ENCODE peak calls at places on chromosomes 12 and 14, in five cellular contexts. One of them, this sample, is unnamed.

GRCh38 chr12:125104978-125105377 is 39.7 kb downstream of the AACS start:
- DNase-seq in IMR-90: no peak
- DNase-seq in body of pancreas: no peak
- DNase-seq in stomach: no peak
- DNase-seq in gastrocnemius medialis: no peak
- DNase-seq in this sample: no peak

GRCh38 chr14:90726656-90727055 is 89.6 kb downstream of the TTC7B start:
- DNase-seq in IMR-90: peak; percentile 37
- DNase-seq in gastrocnemius medialis: peak; percentile 78
- DNase-seq in stomach: peak; percentile 35
- DNase-seq in body of pancreas: peak; percentile 46
- DNase-seq in this sample: no peak

GRCh38 chr12:20436367-20436766 is 68.0 kb downstream of the PDE3A start:
- DNase-seq in IMR-90: peak; percentile 19
- DNase-seq in gastrocnemius medialis: no peak
- DNase-seq in stomach: no peak
- DNase-seq in body of pancreas: no peak
- DNase-seq in this sample: no peak

GRCh38 chr12:130819681-130820080 is 19.4 kb downstream of the STX2 start:
- DNase-seq in IMR-90: no peak
- DNase-seq in stomach: no peak
- DNase-seq in body of pancreas: no peak
- DNase-seq in gastrocnemius medialis: no peak
- DNase-seq in this sample: no peak

GRCh38 chr12:2797721-2798418 is 3.1 kb downstream of the FKBP4 start:
- DNase-seq in gastrocnemius medialis: no peak
- DNase-seq in IMR-90: no peak
- DNase-seq in body of pancreas: peak; percentile 68
- DNase-seq in stomach: peak; percentile 88
- DNase-seq in this sample: no peak

GRCh38 chr12:125742413-125742812 is 677.2 kb downstream of the AACS start:
- DNase-seq in body of pancreas: no peak
- DNase-seq in gastrocnemius medialis: no peak
- DNase-seq in stomach: no peak
- DNase-seq in IMR-90: no peak
- DNase-seq in this sample: no peak

GRCh38 chr12:111084605-111085004 is 164.2 kb upstream of the MYL2 start:
- DNase-seq in gastrocnemius medialis: no peak
- DNase-seq in stomach: no peak
- DNase-seq in IMR-90: no peak
- DNase-seq in body of pancreas: no peak
- DNase-seq in this sample: no peak

GRCh38 chr12:91133871-91134270 is 22.6 kb upstream of the LUM start:
- DNase-seq in body of pancreas: no peak
- DNase-seq in gastrocnemius medialis: no peak
- DNase-seq in stomach: no peak
- DNase-seq in IMR-90: peak; percentile 91
- DNase-seq in this sample: no peak

GRCh38 chr12:55718020-55718419 is 2.2 kb upstream of the RDH5 start:
- DNase-seq in IMR-90: no peak
- DNase-seq in gastrocnemius medialis: no peak
- DNase-seq in stomach: no peak
- DNase-seq in body of pancreas: no peak
- DNase-seq in this sample: no peak

GRCh38 chr14:72701610-72702009 is 192.3 kb downstream of the DPF3 start:
- DNase-seq in body of pancreas: no peak
- DNase-seq in gastrocnemius medialis: peak; percentile 15
- DNase-seq in stomach: no peak
- DNase-seq in IMR-90: peak; percentile 25
- DNase-seq in this sample: no peak

DNA sequence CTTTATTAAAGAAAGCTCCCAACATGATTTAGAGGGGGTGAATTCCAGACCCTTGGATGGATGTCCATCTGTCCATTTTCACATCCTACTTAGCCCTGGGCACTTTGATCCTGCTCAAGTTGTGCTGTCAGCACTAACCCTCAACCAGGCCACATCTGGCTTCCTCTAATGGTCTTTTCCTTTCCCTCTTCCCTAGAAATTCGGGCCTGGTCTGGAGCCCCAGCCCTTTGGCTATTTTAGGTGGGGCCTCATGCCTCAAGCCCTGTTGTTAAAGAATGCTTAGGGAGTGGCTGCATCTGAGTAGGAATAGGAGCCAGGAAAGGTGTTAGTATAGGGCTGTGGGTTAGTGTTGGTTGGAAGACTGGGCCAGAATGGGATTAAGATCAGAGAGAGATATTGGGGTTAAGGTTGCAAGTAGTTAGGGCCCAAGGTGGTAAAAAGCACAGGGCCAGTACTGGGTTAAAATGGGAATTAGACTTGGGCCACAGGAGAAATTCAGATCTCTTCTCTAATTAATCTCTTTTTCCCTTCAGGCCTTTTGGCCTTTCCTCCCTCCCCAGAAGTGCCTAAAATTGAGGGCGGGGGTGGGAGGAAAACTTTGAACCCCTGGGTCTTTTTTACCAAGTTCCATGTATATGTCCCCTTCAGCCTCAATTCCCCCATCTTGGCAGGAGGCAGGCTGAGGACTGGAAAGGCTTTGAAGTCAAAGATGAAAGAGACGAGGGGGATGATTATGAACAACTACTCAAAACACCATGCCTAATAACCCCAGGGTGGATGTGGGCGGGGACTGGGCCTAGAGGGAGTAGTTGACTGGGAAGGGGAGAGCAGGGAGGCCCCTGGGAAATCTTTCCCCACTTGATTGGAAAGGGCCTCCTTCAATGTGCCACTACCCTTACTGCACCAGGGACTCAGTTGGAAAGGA is 3.9 kb upstream of the ZNF385A start:
- DNase-seq in stomach: no peak
- DNase-seq in gastrocnemius medialis: no peak
- DNase-seq in IMR-90: no peak
- DNase-seq in body of pancreas: no peak
- DNase-seq in this sample: no peak
- H3K4me3 ChIP-seq in stomach: no peak overlapping the region
- H3K4me3 ChIP-seq in gastrocnemius medialis: no peak overlapping the region
- H3K4me3 ChIP-seq in IMR-90: no peak overlapping the region
- H3K4me3 ChIP-seq in body of pancreas: no peak overlapping the region
- H3K4me3 ChIP-seq in this sample: no peak overlapping the region

DNA sequence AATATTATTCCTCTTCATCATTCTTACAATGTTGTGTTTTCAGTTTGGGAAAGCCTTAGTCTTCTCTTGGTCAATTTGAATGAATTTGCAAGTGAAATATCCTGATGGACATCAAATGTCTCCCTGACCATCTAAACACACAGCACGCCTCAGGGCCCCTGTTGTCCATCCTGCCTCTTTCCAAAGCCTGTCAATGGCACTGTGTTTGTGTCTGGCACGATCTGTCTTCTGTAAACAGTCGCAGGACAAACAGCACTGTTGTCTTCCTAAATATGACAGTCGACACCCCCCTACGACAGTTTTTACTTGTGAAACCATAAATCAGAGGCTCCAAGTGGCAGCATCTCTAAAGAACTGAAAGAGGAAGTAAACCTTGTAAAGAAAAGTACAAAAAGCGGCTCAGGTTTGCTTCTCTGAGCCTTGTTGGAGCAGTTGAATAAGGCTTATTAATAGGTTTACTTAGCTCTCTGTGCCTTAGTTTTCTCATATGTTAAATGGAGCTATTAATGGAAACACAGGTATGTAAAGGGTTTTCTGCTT is 285.8 kb downstream of the NRXN3 start:
- DNase-seq in IMR-90: no peak
- DNase-seq in stomach: no peak
- DNase-seq in body of pancreas: no peak
- DNase-seq in gastrocnemius medialis: no peak
- DNase-seq in this sample: no peak
- H3K4me1 ChIP-seq in IMR-90: no peaks in the 10 kb centered on the region
- H3K4me1 ChIP-seq in stomach: no peaks in the 10 kb centered on the region
- H3K4me1 ChIP-seq in body of pancreas: no peaks in the 10 kb centered on the region
- H3K4me1 ChIP-seq in gastrocnemius medialis: no peaks in the 10 kb centered on the region
- H3K4me1 ChIP-seq in this sample: no peaks in the 10 kb centered on the region

GRCh38 chr14:103522649-103523582 is at the start of gene CKB:
- DNase-seq in IMR-90: peak; percentile 45
- DNase-seq in body of pancreas: peak; percentile 62
- DNase-seq in stomach: peak; percentile 79
- DNase-seq in gastrocnemius medialis: no peak
- DNase-seq in this sample: no peak
- TF ChIP-seq POLR2A in IMR-90: peak; percentile 88
- TF ChIP-seq POLR2A in body of pancreas: no peak
- TF ChIP-seq POLR2A in stomach: no peak
- TF ChIP-seq POLR2A in gastrocnemius medialis: peak; percentile 79
- TF ChIP-seq POLR2A in this sample: peak; percentile 81

DNA sequence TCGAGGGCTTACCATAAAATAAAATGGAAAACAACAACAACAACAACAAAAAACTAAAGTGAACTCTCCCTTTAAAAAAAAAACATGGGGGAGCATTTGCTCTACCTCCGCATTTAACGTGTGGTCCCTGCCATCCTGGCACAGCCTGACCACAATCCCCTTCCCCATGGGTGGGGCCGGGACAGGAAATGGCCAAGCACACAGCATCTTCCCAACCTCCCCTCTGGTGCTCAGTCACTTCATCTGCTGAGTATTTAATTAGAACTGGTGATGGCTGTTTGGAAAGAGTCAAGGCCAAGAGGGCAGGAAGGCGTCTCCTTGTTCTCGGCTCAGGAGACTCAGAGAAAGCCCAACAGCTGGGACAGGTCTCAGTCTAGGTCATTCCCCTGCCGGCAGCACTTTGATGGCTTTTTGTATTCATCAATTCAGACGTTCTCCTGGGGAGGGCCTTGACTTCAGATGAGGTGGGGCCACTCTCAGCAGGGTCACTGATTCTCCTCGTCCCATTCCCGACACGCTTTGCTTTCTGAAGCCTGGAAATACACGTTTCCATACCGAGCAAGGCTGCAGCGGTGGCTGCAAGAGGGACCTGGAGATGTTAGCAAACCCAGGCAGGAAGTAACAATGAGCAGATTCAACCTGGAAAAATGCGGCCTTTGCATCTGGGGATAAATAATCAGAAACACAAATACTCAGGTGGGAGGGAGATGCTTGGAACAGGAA is 44.4 kb downstream of the ANO2 start:
- DNase-seq in IMR-90: no peak
- DNase-seq in stomach: no peak
- DNase-seq in gastrocnemius medialis: no peak
- DNase-seq in body of pancreas: no peak
- DNase-seq in this sample: no peak
- H3K4me3 ChIP-seq in IMR-90: no peak overlapping the region
- H3K4me3 ChIP-seq in stomach: no peak overlapping the region
- H3K4me3 ChIP-seq in gastrocnemius medialis: no peak overlapping the region
- H3K4me3 ChIP-seq in body of pancreas: no peak overlapping the region
- H3K4me3 ChIP-seq in this sample: no peak overlapping the region

GRCh38 chr14:89507926-89508460 is 91.0 kb upstream of the FOXN3 start:
- DNase-seq in stomach: no peak
- DNase-seq in body of pancreas: no peak
- DNase-seq in gastrocnemius medialis: no peak
- DNase-seq in IMR-90: peak; percentile 68
- DNase-seq in this sample: no peak
- H3K4me1 ChIP-seq in stomach: peaks cover 15% of the 10 kb centered on the region
- H3K4me1 ChIP-seq in body of pancreas: no peaks in the 10 kb centered on the region
- H3K4me1 ChIP-seq in gastrocnemius medialis: peaks cover 18% of the 10 kb centered on the region
- H3K4me1 ChIP-seq in IMR-90: peaks cover 36% of the 10 kb centered on the region
- H3K4me1 ChIP-seq in this sample: peaks cover 40% of the 10 kb centered on the region

DNA sequence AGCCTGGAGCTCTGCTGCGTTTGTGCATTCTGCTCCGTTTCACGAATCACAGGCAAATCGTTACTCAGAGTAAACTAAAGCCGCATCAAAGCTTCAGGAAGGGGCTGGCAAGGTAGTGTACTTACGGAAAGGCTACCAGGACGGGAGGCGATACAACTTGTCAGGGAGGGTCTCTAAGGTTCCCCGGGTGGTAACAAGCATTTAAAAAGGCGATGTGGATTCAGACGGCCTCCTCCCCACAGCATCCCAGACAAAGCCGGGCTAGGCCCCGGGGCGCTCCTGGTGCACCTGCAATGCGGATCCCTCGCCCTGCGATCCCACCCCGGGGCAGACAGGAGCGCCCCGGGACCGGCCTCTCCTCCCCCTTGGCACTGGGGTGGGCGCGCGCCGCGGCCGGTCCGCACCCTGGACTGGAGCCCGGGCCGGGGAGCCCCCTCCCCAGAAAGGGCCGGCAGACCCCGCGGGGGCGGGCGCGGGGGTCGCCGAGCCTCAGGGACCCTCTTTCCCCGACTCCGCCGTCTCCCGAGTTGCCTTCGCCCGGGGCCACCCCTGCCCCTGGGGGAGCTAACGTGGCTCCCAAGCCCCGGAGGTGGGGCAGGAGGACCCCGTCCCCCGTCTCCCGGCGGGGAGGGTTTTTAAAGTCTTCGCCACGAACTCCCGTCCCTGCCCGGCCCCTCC is 722 bp downstream of the CCDC92 start:
- DNase-seq in body of pancreas: peak; percentile 44
- DNase-seq in stomach: peak; percentile 38
- DNase-seq in IMR-90: peak; percentile 50
- DNase-seq in gastrocnemius medialis: no peak
- DNase-seq in this sample: no peak
- TF ChIP-seq POLR2A in body of pancreas: peak; percentile 63
- TF ChIP-seq POLR2A in stomach: no peak
- TF ChIP-seq POLR2A in IMR-90: no peak
- TF ChIP-seq POLR2A in gastrocnemius medialis: no peak
- TF ChIP-seq POLR2A in this sample: no peak

This sample was measured in esophagus squamous epithelium.